ENCODE peak calls at places on chromosome 13, in ten cellular contexts. P is tibial nerve; V is mammary epithelial cell; E is psoas muscle; J is thoracic aorta; H is endodermal cell; S is effector memory CD4-positive, alpha-beta T cell; O is H1; K is IMR-90; Z is pancreas. N is an unnamed sample.

GRCh38 chr13:44843403-44843802 is 145.9 kb downstream of the NUFIP1 start:
- DNase-seq in P (no peak), V (peak; percentile 63), E (no peak), J (no peak), H (no peak), S (no peak), O (no peak), K (peak; percentile 34), Z (no peak), N (no peak)

GRCh38 chr13:108033800-108034707 is 181.3 kb downstream of the LIG4 start:
- DNase-seq in P (no peak), V (peak; percentile 14), E (no peak), J (no peak), H (no peak), S (no peak), O (no peak), K (no peak), Z (no peak), N (no peak)

GRCh38 chr13:40777957-40778235 is 6.9 kb upstream of the MRPS31 start:
- DNase-seq in P (no peak), V (no peak), E (no peak), J (no peak), H (no peak), S (no peak), O (no peak), K (no peak), Z (no peak), N (no peak)

GRCh38 chr13:43293008-43293407 is 269.6 kb downstream of the DNAJC15 start:
- DNase-seq in P (no peak), V (no peak), E (no peak), J (no peak), H (no peak), S (no peak), O (no peak), K (no peak), Z (no peak), N (no peak)

GRCh38 chr13:20294497-20294896 is 62.4 kb upstream of the GJB6 start:
- DNase-seq in P (no peak), V (no peak), E (no peak), J (no peak), H (peak; percentile 65), S (no peak), O (no peak), K (no peak), Z (no peak), N (no peak)

GRCh38 chr13:40789275-40790231 is at the start of gene SLC25A15:
- DNase-seq in P (peak; percentile 50), V (peak; percentile 78), E (peak; percentile 85), J (no peak), H (peak; percentile 91), S (peak; percentile 66), O (peak; percentile 81), K (peak; percentile 72), Z (peak; percentile 91), N (peak; percentile 86)

GRCh38 chr13:111184685-111185401 is 69.7 kb downstream of the ARHGEF7 start:
- DNase-seq in P (no peak), V (no peak), E (no peak), J (no peak), H (no peak), S (no peak), O (no peak), K (no peak), Z (no peak), N (peak; percentile 82)

GRCh38 chr13:62119739-62120700 is 704.4 kb upstream of the PCDH20 start:
- DNase-seq in P (no peak), V (no peak), E (no peak), J (no peak), H (no peak), S (no peak), O (no peak), K (peak; percentile 17), Z (no peak), N (peak; percentile 15)

GRCh38 chr13:111459803-111460547 is 139.5 kb downstream of the TEX29 start:
- DNase-seq in P (no peak), V (no peak), E (no peak), J (no peak), H (no peak), S (no peak), O (no peak), K (no peak), Z (no peak), N (no peak)

GRCh38 chr13:28467034-28467433 is 27.9 kb downstream of the FLT1 start:
- DNase-seq in P (no peak), V (no peak), E (no peak), J (no peak), H (no peak), S (no peak), O (no peak), K (no peak), Z (no peak), N (no peak)

GRCh38 chr13:29884671-29885424 is 34.4 kb upstream of the UBL3 start:
- DNase-seq in P (no peak), V (peak; percentile 84), E (no peak), J (no peak), H (peak; percentile 68), S (no peak), O (no peak), K (peak; percentile 22), Z (no peak), N (no peak)

GRCh38 chr13:50437252-50437651 is 406.2 kb downstream of the DLEU7 start:
- DNase-seq in P (no peak), V (no peak), E (no peak), J (no peak), H (no peak), S (no peak), O (no peak), K (peak; percentile 87), Z (no peak), N (no peak)

GRCh38 chr13:48775804-48776203 is 122.1 kb downstream of the CYSLTR2 start:
- DNase-seq in P (no peak), V (peak; percentile 86), E (no peak), J (no peak), H (no peak), S (no peak), O (no peak), K (peak; percentile 97), Z (no peak), N (no peak)
- H3K4me3 ChIP-seq in P (no peak overlapping the region), V (no peak overlapping the region), E (no peak overlapping the region), J (no peak overlapping the region), H (no peak overlapping the region), S (no peak overlapping the region), O (no peak overlapping the region), K (no peak overlapping the region), Z (no peak overlapping the region), N (no peak overlapping the region)

DNA sequence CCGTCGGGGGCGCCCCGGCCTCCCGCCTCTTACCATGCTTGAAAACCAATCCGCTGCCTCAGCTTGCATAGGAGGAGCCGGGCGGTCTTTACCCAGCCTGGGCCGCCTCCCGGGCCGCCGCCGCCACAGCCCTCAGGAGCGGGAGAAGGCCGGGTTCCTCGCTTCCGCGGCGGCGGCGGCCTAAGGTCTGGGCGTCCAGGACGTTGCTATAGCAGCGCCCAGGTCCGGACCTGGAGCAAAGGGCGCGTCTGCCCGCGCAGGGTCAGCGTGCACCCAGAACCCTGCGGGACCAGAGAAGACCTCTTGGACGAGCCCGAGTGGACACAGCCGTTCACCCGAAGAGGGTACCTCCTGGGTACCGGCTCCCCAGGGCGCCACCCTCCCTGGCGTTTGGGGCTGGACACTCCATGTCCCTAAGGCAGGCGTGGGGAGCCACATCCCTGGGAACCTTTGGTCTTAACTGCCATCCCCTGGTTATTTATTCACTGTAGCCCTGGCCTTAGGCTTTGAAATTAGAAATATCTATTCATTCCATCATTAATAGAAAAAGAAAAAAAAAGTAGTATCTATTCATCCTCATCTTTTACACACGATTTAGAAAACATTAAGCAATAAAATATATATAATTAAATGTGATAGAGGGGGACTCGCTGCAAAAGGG is 2.4 kb downstream of the DZIP1 start:
- DNase-seq in P (no peak), V (peak; percentile 46), E (peak; percentile 43), J (no peak), H (peak; percentile 91), S (no peak), O (peak; percentile 81), K (peak; percentile 43), Z (peak; percentile 83), N (no peak)
- H3K4me3 ChIP-seq in P (peak overlapping the region; percentile 35), V (peak overlapping the region; percentile 71), E (peak overlapping the region; percentile 49), J (peak overlapping the region; percentile 77), H (peak overlapping the region; percentile 82), S (no peak overlapping the region), O (peak overlapping the region; percentile 47), K (peak overlapping the region; percentile 47), Z (peak overlapping the region; percentile 64), N (no peak overlapping the region)

GRCh38 chr13:110126391-110126961 is 180.5 kb downstream of the COL4A1 start:
- DNase-seq in P (no peak), V (peak; percentile 94), E (peak; percentile 70), J (no peak), H (peak; percentile 87), S (no peak), O (no peak), K (peak; percentile 98), Z (no peak), N (peak; percentile 35)
- H3K4me3 ChIP-seq in P (no peak overlapping the region), V (no peak overlapping the region), E (peak overlapping the region; percentile 2), J (peak overlapping the region; percentile 49), H (no peak overlapping the region), S (no peak overlapping the region), O (peak overlapping the region; percentile 15), K (peak overlapping the region; percentile 16), Z (no peak overlapping the region), N (no peak overlapping the region)

GRCh38 chr13:38733146-38733545 is 46.3 kb downstream of the FREM2 start:
- DNase-seq in P (no peak), V (no peak), E (no peak), J (no peak), H (no peak), S (no peak), O (no peak), K (no peak), Z (no peak), N (no peak)
- H3K4me3 ChIP-seq in P (no peak overlapping the region), V (no peak overlapping the region), E (no peak overlapping the region), J (no peak overlapping the region), H (no peak overlapping the region), S (no peak overlapping the region), O (no peak overlapping the region), K (no peak overlapping the region), Z (no peak overlapping the region), N (no peak overlapping the region)

GRCh38 chr13:113106053-113106452 is 462 bp downstream of the F7 start:
- DNase-seq in P (no peak), V (no peak), E (peak; percentile 1), J (no peak), H (no peak), S (no peak), O (no peak), K (no peak), Z (no peak), N (no peak)

GRCh38 chr13:113110852-113111315 is 5.3 kb downstream of the F7 start:
- DNase-seq in P (no peak), V (no peak), E (no peak), J (no peak), H (peak; percentile 44), S (no peak), O (no peak), K (no peak), Z (no peak), N (no peak)

GRCh38 chr13:113106666-113107065 is 1.1 kb downstream of the F7 start:
- DNase-seq in P (no peak), V (no peak), E (peak; percentile 14), J (no peak), H (no peak), S (no peak), O (no peak), K (no peak), Z (no peak), N (no peak)

GRCh38 chr13:113110048-113110851 is 4.7 kb downstream of the F7 start:
- DNase-seq in P (no peak), V (no peak), E (no peak), J (no peak), H (peak; percentile 62), S (no peak), O (no peak), K (no peak), Z (peak; percentile 61), N (no peak)

GRCh38 chr13:113109151-113110047 is 3.8 kb downstream of the F7 start:
- DNase-seq in P (no peak), V (no peak), E (peak; percentile 7), J (no peak), H (peak; percentile 59), S (no peak), O (peak; percentile 74), K (no peak), Z (peak; percentile 60), N (no peak)
- H3K4me3 ChIP-seq in P (peak overlapping the region; percentile 33), V (no peak overlapping the region), E (no peak overlapping the region), J (peak overlapping the region; percentile 69), H (no peak overlapping the region), S (peak overlapping the region; percentile 68), O (peak overlapping the region; percentile 26), K (no peak overlapping the region), Z (peak overlapping the region; percentile 48), N (no peak overlapping the region)